ENCODE peak calls at places on chromosomes 12 and 14, in six cellular contexts. W, K, P, T, Q and Y are unnamed samples.

GRCh38 chr14:103115845-103116572 is 7.3 kb upstream of the TNFAIP2 start:
- DNase-seq in T (no peak), Q (no peak), W (peak), P (no peak), K (no peak), Y (peak)

GRCh38 chr12:99121476-99121965 is 476.4 kb downstream of the APAF1 start:
- DNase-seq in W (no peak), T (no peak), K (no peak), P (no peak), Q (no peak), Y (no peak)

GRCh38 chr14:66109426-66109825 is 376.7 kb upstream of the CCDC196 start:
- DNase-seq in W (no peak), K (no peak), P (no peak), T (no peak), Q (no peak), Y (no peak)

GRCh38 chr12:106301611-106302321 is 767 bp upstream of the TCP11L2 start:
- DNase-seq in Q (peak), T (peak), P (peak), K (no peak), W (peak), Y (peak)

GRCh38 chr14:69270795-69271708 is 11.1 kb downstream of the GALNT16 start:
- DNase-seq in W (peak), T (no peak), K (no peak), P (no peak), Q (no peak), Y (no peak)

GRCh38 chr14:100589071-100589759 is 2.0 kb upstream of the BEGAIN start:
- DNase-seq in P (no peak), Q (no peak), W (no peak), K (no peak), T (no peak), Y (no peak)

GRCh38 chr12:50400104-50400637 is 514 bp upstream of the LARP4 start:
- DNase-seq in Q (no peak), W (no peak), T (no peak), K (no peak), P (no peak), Y (no peak)

GRCh38 chr12:124923906-124924734 is 9.7 kb upstream of the UBC start:
- DNase-seq in T (peak), W (peak), K (no peak), P (no peak), Q (no peak), Y (peak)

GRCh38 chr14:72124171-72124570 is 191.9 kb downstream of the RGS6 start:
- DNase-seq in W (no peak), T (no peak), Q (no peak), K (no peak), P (no peak), Y (no peak)

GRCh38 chr14:55789442-55789841 is 209.4 kb downstream of the KTN1 start:
- DNase-seq in P (no peak), Q (no peak), W (no peak), K (no peak), T (no peak), Y (peak)

GRCh38 chr12:77965790-77966189 is 135.1 kb downstream of the NAV3 start:
- DNase-seq in P (no peak), W (no peak), T (no peak), Q (no peak), K (no peak), Y (no peak)

GRCh38 chr14:99715266-99716000 is 31.3 kb downstream of the CYP46A1 start:
- DNase-seq in T (no peak), P (no peak), K (no peak), Q (no peak), W (no peak), Y (no peak)

GRCh38 chr14:91963465-91963864 is 16.0 kb upstream of the FBLN5 start:
- DNase-seq in T (no peak), Q (no peak), W (no peak), K (no peak), P (no peak), Y (peak)

GRCh38 chr14:20494935-20495766 is 10.2 kb upstream of the RNASE10 start:
- DNase-seq in P (no peak), Q (no peak), T (no peak), K (no peak), W (peak), Y (peak)

GRCh38 chr12:224330-224729 is 10.4 kb upstream of the SLC6A12 start:
- DNase-seq in K (no peak), P (no peak), W (no peak), Q (no peak), T (no peak), Y (no peak)

GRCh38 chr14:89454971-89455370 is 37.9 kb upstream of the FOXN3 start:
- DNase-seq in K (no peak), W (no peak), P (no peak), T (no peak), Q (no peak), Y (no peak)

GRCh38 chr12:24404086-24404815 is 454.8 kb upstream of the SOX5 start:
- DNase-seq in K (no peak), W (peak), P (no peak), Q (no peak), T (no peak), Y (no peak)

GRCh38 chr12:56947633-56948535 is 9.5 kb downstream of the RDH16 start:
- DNase-seq in T (no peak), Q (no peak), P (no peak), W (peak), K (no peak), Y (no peak)

GRCh38 chr14:102775855-102776760 is 1.1 kb upstream of the TRAF3 start:
- DNase-seq in Q (no peak), W (peak), K (no peak), T (peak), P (peak), Y (peak)

GRCh38 chr12:98572010-98572409 is 21.5 kb upstream of the SLC25A3 start:
- DNase-seq in Q (no peak), W (no peak), K (no peak), P (no peak), T (no peak), Y (no peak)

GRCh38 chr12:119176267-119177055 is 2.3 kb upstream of the HSPB8 start:
- DNase-seq in K (peak), T (peak), W (peak), Q (no peak), P (peak), Y (peak)

GRCh38 chr12:520119-520518 is 60.4 kb downstream of the B4GALNT3 start:
- DNase-seq in T (no peak), K (no peak), W (no peak), P (no peak), Q (no peak), Y (no peak)

GRCh38 chr14:61034416-61035100 is 53.5 kb downstream of the SLC38A6 start:
- DNase-seq in P (no peak), Q (no peak), K (no peak), W (no peak), T (no peak), Y (no peak)

GRCh38 chr14:80762829-80763228 is 178.7 kb downstream of the CEP128 start:
- DNase-seq in P (no peak), T (no peak), Q (no peak), K (no peak), W (peak), Y (peak)